ENCODE peak calls at places on chromosomes 3 and 15, in four cellular contexts. G, Y, J and A are unnamed samples. For H3K4me1, H4K20me1 and H3K27me3, the result is how much of the 10 kb centered on the place peaks cover.

GRCh38 chr3:150376001-150376848 is 31.9 kb upstream of the TSC22D2 start:
- DNase-seq in G (no peak), Y (peak), J (peak), A (no peak)

GRCh38 chr3:12440927-12441326 is 43.4 kb upstream of the TSEN2 start:
- DNase-seq in J (no peak), G (no peak), Y (no peak), A (no peak)

GRCh38 chr15:62841269-62841628 is 201.3 kb upstream of the TPM1 start:
- DNase-seq in J (no peak), Y (no peak), G (no peak), A (no peak)

GRCh38 chr3:69906351-69906966 is 93.1 kb upstream of the SAMMSON start:
- DNase-seq in Y (no peak), J (no peak), G (no peak), A (no peak)

GRCh38 chr15:67048281-67049279 is 16.8 kb upstream of the SMAD3 start:
- DNase-seq in Y (peak), J (peak), G (no peak), A (peak)

GRCh38 chr15:80825361-80826030 is 46.3 kb downstream of the CEMIP start:
- DNase-seq in J (no peak), Y (no peak), G (no peak), A (peak)

GRCh38 chr3:137687181-137687880 is 76.8 kb upstream of the SOX14 start:
- DNase-seq in G (peak), J (no peak), Y (no peak), A (no peak)

GRCh38 chr3:29080967-29081366 is 199.9 kb upstream of the RBMS3 start:
- DNase-seq in G (no peak), Y (no peak), J (no peak), A (no peak)

GRCh38 chr3:150429767-150430166 is 21.7 kb downstream of the TSC22D2 start:
- DNase-seq in Y (no peak), G (no peak), J (no peak), A (no peak)

GRCh38 chr3:20056727-20057611 is 16.7 kb downstream of the KAT2B start:
- DNase-seq in G (no peak), Y (no peak), J (peak), A (peak)

GRCh38 chr3:67198374-67198773 is 200.3 kb downstream of the KBTBD8 start:
- DNase-seq in G (peak), Y (no peak), J (no peak), A (no peak)

GRCh38 chr3:143121240-143122088 is 1.9 kb downstream of the CHST2 start:
- DNase-seq in G (peak), J (peak), Y (no peak), A (no peak)

GRCh38 chr3:197670361-197670760 is 66.3 kb downstream of the RUBCN start:
- DNase-seq in Y (no peak), J (no peak), G (no peak), A (peak)
- H3K4me1 ChIP-seq in Y (under half), J (under half), G (under half), A (under half)

GRCh38 chr3:49470714-49471420 is 800 bp downstream of the DAG1 start:
- DNase-seq in J (no peak), G (no peak), Y (no peak), A (no peak)

GRCh38 chr3:49471856-49472495 is 1.9 kb downstream of the DAG1 start:
- DNase-seq in Y (no peak), G (peak), J (no peak), A (no peak)

GRCh38 chr3:49476563-49476962 is 6.5 kb downstream of the DAG1 start:
- DNase-seq in G (no peak), J (peak), Y (no peak), A (no peak)
- H4K20me1 ChIP-seq in G (under half), J (under half), Y (under half), A (under half)

DNA sequence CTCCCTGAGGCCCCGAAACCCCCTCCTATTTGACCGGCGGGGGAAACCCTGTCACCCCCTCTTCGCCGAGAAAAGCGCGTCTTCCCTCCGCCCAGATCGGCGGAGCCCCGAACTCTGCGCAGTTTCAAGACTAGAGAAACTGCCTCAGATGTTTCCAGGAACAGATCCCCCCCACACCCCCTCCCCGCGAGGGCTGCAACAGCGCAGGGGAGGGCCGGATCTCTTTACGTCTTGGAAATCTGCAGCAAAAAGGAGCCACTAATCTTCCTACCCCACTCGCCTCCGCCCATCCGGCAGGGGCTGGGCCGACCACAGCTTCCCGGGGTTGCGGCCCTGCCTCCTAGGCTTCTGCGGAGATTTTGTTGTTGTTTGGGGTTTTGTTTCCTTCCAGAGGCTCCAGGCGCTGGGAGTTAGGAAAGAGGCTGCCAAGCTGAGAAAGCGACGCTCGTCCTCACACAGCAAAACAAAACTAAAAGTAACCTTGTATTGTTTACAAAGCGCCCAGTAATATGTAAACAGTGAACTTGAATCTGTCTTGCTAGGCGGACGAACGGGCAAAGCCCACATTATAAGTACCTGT is 2.2 kb downstream of the FOXB1 start:
- DNase-seq in J (peak), Y (no peak), G (peak), A (peak)
- H3K27me3 ChIP-seq in J (half or more), Y (half or more), G (half or more), A (under half)

GRCh38 chr15:49038382-49038781 is 7.9 kb downstream of the SECISBP2L start:
- DNase-seq in J (no peak), G (no peak), Y (no peak), A (no peak)

GRCh38 chr15:49042165-49042564 is 4.1 kb downstream of the SECISBP2L start:
- DNase-seq in J (no peak), G (no peak), Y (no peak), A (no peak)

GRCh38 chr15:49041406-49041805 is 4.8 kb downstream of the SECISBP2L start:
- DNase-seq in G (no peak), J (no peak), Y (peak), A (no peak)

GRCh38 chr15:49037546-49037940 is 8.7 kb downstream of the SECISBP2L start:
- DNase-seq in Y (no peak), J (no peak), G (no peak), A (no peak)

GRCh38 chr15:49040151-49040550 is 6.1 kb downstream of the SECISBP2L start:
- DNase-seq in J (no peak), Y (no peak), G (no peak), A (no peak)
- H3K4me1 ChIP-seq in J (under half), Y (half or more), G (under half), A (under half)

GRCh38 chr3:8970971-8971589 is 7.8 kb upstream of the RAD18 start:
- DNase-seq in J (peak), Y (peak), G (peak), A (peak)
- H4K20me1 ChIP-seq in J (under half), Y (under half), G (under half), A (under half)

DNA sequence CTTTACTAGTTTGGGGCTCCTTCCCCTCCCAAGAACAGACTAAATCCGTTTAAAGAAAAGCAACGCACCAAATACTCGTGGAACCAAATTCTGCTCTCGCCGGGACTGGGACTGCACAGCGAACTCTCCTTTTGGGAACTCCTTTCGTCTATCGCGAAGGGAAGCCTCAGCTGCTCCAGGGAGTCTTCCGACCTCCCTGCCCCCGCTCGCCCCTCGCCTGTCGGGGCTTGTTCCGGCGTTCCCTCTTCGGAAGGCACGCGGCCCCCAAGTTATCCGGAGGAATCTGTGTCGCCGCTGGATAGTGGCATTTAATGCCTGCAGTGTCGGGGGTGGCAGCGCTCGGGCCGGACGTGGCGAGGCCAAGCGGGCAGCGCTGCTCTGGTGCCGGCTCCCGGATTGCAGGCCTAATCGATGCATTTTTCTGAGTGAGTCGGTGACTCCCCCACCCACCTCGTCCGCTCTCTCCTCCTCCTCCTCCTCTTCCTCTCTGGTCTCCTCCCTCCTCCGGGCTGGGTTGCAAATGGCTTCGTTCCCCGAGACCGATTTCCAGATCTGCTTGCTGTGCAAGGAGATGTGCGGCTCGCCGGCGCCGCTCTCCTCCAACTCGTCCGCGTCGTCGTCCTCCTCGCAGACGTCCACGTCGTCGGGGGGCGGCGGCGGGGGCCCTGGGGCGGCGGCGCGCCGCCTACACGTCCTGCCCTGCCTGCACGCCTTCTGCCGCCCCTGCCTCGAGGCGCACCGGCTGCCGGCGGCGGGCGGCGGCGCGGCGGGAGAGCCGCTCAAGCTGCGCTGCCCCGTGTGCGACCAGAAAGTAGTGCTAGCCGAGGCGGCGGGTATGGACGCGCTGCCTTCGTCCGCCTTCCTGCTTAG is at the start of gene TRIM71:
- DNase-seq in G (no peak), J (no peak), Y (no peak), A (no peak)
- H3K27me3 ChIP-seq in G (under half), J (half or more), Y (under half), A (under half)

DNA sequence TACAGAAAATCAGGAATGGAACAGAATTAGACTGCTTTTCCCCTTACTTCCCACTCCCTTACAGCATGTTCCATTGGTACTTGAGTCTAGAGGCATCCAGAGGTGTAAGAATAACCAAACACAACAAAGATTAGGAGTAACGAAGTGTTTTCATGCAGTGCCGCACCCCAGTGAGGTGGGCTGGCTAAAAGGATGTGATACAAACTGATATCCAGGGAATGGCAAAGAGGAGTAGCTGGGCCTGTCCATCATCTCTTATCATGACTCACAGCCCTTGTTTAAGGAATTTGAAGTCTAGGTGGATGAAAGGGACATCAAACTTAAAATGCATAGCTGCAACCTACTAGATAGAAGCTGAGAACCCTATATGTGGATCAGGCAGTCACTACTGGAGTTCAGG is 16.4 kb downstream of the SCG5 start:
- DNase-seq in Y (no peak), G (no peak), J (no peak), A (no peak)
- H3K4me1 ChIP-seq in Y (under half), G (under half), J (under half), A (under half)

GRCh38 chr3:196067439-196067838 is 14.5 kb downstream of the TFRC start:
- DNase-seq in G (no peak), J (no peak), Y (no peak), A (no peak)
- H4K20me1 ChIP-seq in G (under half), J (under half), Y (under half), A (under half)

GRCh38 chr3:48596157-48596556 is 1.0 kb upstream of the COL7A1 start:
- DNase-seq in Y (no peak), G (no peak), J (no peak), A (no peak)

GRCh38 chr3:48594431-48595049 is 589 bp downstream of the COL7A1 start:
- DNase-seq in Y (no peak), G (peak), J (no peak), A (peak)

GRCh38 chr3:48596676-48597407 is 1.7 kb upstream of the COL7A1 start:
- DNase-seq in Y (no peak), G (no peak), J (no peak), A (no peak)

GRCh38 chr3:48595075-48595525 is at the start of gene COL7A1:
- DNase-seq in J (no peak), G (peak), Y (no peak), A (no peak)

GRCh38 chr3:48595526-48596121 is 495 bp upstream of the COL7A1 start:
- DNase-seq in J (peak), Y (peak), G (peak), A (peak)
- H3K27me3 ChIP-seq in J (under half), Y (under half), G (under half), A (under half)